ENCODE peak calls at places on chromosomes 7 and 10, in six cellular contexts. V is GM12878, S is GM23338, C is WTC11, T is K562, W is H1. R is an unnamed sample.

GRCh38 chr7:45446195-45446944 is 127.8 kb upstream of the ADCY1 start:
- DNase-seq in T (no peak), S (no peak), C (no peak), V (peak), W (no peak), R (no peak)

GRCh38 chr10:69494626-69495558 is 43.6 kb downstream of the TSPAN15 start:
- DNase-seq in W (no peak), T (no peak), S (no peak), V (no peak), C (no peak), R (no peak)

GRCh38 chr10:74488907-74489306 is 337.5 kb upstream of the KAT6B start:
- DNase-seq in W (no peak), V (no peak), T (no peak), S (no peak), C (no peak), R (no peak)

GRCh38 chr7:99860281-99861127 is 16.3 kb downstream of the OR2AE1 start:
- DNase-seq in V (no peak), C (no peak), S (no peak), T (no peak), W (no peak), R (peak)

GRCh38 chr7:191105-192034 is 1.0 kb upstream of the FAM20C start:
- DNase-seq in S (no peak), W (no peak), V (no peak), T (peak), C (no peak), R (no peak)

GRCh38 chr10:32055478-32056135 is 618 bp downstream of the KIF5B start:
- DNase-seq in T (peak), C (peak), V (no peak), W (no peak), S (peak), R (peak)

GRCh38 chr7:112550468-112551060 is 69.8 kb downstream of the LSMEM1 start:
- DNase-seq in T (peak), V (peak), S (peak), C (no peak), W (no peak), R (peak)

GRCh38 chr7:45578022-45578421 is 3.9 kb downstream of the ADCY1 start:
- DNase-seq in V (no peak), T (no peak), W (no peak), C (no peak), S (no peak), R (no peak)

GRCh38 chr10:11697718-11698527 is 44.3 kb upstream of the ECHDC3 start:
- DNase-seq in C (no peak), S (no peak), T (no peak), V (peak), W (no peak), R (peak)

GRCh38 chr10:72567421-72567820 is 58.5 kb downstream of the MICU1 start:
- DNase-seq in S (no peak), T (no peak), W (no peak), C (no peak), V (no peak), R (no peak)

GRCh38 chr7:95011156-95011928 is 103.9 kb downstream of the PPP1R9A start:
- DNase-seq in S (no peak), C (no peak), V (no peak), T (no peak), W (no peak), R (no peak)

GRCh38 chr7:151304856-151305255 is 36.8 kb upstream of the NUB1 start:
- DNase-seq in S (peak), C (no peak), W (peak), T (peak), V (no peak), R (no peak)

GRCh38 chr7:34096135-34096775 is 190.9 kb downstream of the BMPER start:
- DNase-seq in S (no peak), C (no peak), T (no peak), V (no peak), W (no peak), R (no peak)

GRCh38 chr7:158933468-158934139 is 77.2 kb downstream of the DYNC2I1 start:
- DNase-seq in C (no peak), V (no peak), S (no peak), T (no peak), W (no peak), R (no peak)

GRCh38 chr10:96025566-96025965 is 17.8 kb upstream of the CCNJ start:
- DNase-seq in W (no peak), C (peak), S (peak), T (peak), V (no peak), R (peak)

GRCh38 chr10:85612378-85612775 is 754.2 kb downstream of the GRID1 start:
- DNase-seq in V (peak), W (no peak), C (no peak), T (no peak), S (no peak), R (no peak)

GRCh38 chr7:37354661-37355131 is 94.0 kb downstream of the ELMO1 start:
- DNase-seq in W (no peak), C (peak), V (no peak), T (peak), S (no peak), R (no peak)

GRCh38 chr7:98119257-98119918 is 12.7 kb downstream of the LMTK2 start:
- DNase-seq in T (no peak), C (no peak), W (no peak), S (no peak), V (no peak), R (peak)

GRCh38 chr10:118528426-118528825 is 67.0 kb downstream of the PRLHR start:
- DNase-seq in V (no peak), T (no peak), S (no peak), C (no peak), W (no peak), R (no peak)

GRCh38 chr10:69807696-69808095 is 6.0 kb downstream of the COL13A1 start:
- DNase-seq in W (no peak), T (peak), C (no peak), S (peak), V (no peak), R (no peak)

GRCh38 chr10:110323503-110323902 is 18.8 kb upstream of the SMNDC1 start:
- DNase-seq in C (no peak), W (no peak), S (no peak), V (no peak), T (no peak), R (no peak)

GRCh38 chr7:157335991-157336382 is 817 bp upstream of the DNAJB6 start:
- DNase-seq in S (peak), W (no peak), C (no peak), V (no peak), T (no peak), R (no peak)

GRCh38 chr7:105849122-105849855 is 27.1 kb downstream of the ATXN7L1 start:
- DNase-seq in S (peak), C (peak), V (peak), T (no peak), W (peak), R (peak)

GRCh38 chr10:62381385-62382102 is 7.4 kb downstream of the ZNF365 start:
- DNase-seq in T (no peak), S (no peak), C (no peak), V (no peak), W (no peak), R (no peak)

GRCh38 chr7:92727755-92728154 is 108.6 kb downstream of the CDK6 start:
- DNase-seq in V (no peak), S (no peak), T (no peak), W (no peak), C (no peak), R (no peak)

GRCh38 chr10:33897255-33897893 is 562.9 kb upstream of the NRP1 start:
- DNase-seq in V (no peak), T (no peak), C (no peak), W (no peak), S (no peak), R (no peak)

GRCh38 chr10:125162181-125162906 is 2.0 kb upstream of the CTBP2 start:
- DNase-seq in S (peak), C (peak), V (no peak), W (no peak), T (no peak), R (no peak)

GRCh38 chr10:6877351-6878066 is 297.4 kb upstream of the PRKCQ start:
- DNase-seq in V (no peak), S (no peak), C (no peak), T (no peak), W (no peak), R (no peak)

GRCh38 chr10:125128397-125129075 is 31.8 kb downstream of the CTBP2 start:
- DNase-seq in S (no peak), V (no peak), W (no peak), T (no peak), C (no peak), R (no peak)

DNA sequence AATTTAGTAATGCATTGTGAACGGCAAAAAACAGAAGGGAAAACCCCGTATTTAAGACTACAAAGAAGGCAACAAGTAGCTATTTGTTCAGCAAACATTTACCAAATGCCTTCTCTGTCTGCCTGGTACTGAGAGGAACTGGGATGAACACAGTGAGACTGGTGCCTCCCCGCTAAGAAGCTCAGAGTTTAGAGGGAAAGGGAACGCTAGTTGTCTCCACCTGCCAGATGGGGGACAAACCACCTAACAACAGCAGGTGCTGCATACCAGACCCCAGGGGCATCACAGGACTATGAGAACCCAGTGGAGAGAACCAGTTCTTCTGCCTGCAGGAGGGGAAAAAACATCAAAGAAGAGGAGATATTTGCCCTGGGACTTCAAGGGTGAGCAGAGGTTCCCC is 147.1 kb downstream of the SLC25A13 start:
- DNase-seq in V (no peak), S (peak), W (no peak), T (no peak), C (peak), R (peak)
- TF ChIP-seq CREB1 in V (no peak), S (no peak), W (no peak), T (no peak), C (no peak), R (no peak)

GRCh38 chr10:27319752-27320561 is 79.4 kb upstream of the ACBD5 start:
- DNase-seq in S (peak), V (no peak), C (peak), W (no peak), T (peak), R (no peak)
- TF ChIP-seq CREB1 in S (no peak), V (no peak), C (no peak), W (no peak), T (no peak), R (no peak)

GRCh38 chr10:13437026-13437555 is 89.0 kb upstream of the SEPHS1 start:
- DNase-seq in S (no peak), W (no peak), V (no peak), C (no peak), T (no peak), R (no peak)

GRCh38 chr10:13441476-13441875 is 87.3 kb downstream of the BEND7 start:
- DNase-seq in W (no peak), V (no peak), S (no peak), C (no peak), T (no peak), R (no peak)

GRCh38 chr10:13439313-13439712 is 89.5 kb downstream of the BEND7 start:
- DNase-seq in T (peak), S (no peak), W (no peak), C (no peak), V (no peak), R (no peak)

GRCh38 chr10:13440709-13441061 is 88.1 kb downstream of the BEND7 start:
- DNase-seq in V (no peak), C (no peak), W (no peak), S (no peak), T (no peak), R (no peak)

DNA sequence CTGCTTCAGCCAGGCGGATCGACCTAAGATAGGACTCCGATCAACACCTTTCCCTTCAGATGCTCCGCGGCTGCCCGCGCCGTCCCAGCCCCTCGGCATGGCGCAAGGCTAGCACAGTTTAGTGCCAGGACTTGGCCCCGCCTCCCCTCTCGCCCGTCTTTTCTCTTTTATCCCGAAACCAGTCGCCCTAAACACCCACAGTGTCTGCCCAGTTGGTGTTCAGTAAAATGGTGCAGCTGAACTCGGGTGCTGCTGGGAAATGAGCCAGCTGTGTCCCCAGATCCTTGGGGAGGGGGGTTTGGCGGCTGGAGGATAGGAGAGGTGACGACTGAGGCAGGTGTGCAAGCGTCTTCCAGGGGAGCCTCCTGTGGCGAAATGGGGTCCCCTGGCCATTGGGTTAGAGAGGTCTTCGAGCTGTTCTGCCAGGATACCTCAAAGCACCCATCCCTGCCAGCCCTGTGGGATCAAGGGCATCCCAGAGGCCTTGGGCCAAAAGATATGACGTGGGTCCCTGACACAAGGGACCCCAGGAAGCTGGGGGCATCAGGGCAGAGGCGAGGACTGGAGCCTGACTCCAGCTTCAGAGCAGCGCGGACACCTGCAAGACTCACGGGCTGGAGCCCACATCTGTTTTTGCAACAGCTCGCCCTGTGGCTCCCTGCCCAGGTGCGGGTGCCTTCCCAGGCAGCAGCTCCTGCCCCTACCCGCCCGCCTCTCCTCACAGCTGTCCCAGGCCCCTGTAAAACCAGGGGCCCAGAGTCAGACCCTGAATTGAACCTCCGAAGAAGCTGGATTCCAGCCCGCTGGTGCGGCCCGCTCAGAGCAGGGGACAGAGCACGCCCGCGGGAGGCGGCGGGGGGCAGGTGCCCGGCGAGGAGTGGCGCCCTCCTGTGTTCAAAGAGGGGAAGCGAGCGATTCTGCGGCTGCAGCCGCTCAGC is 88.8 kb downstream of the BEND7 start:
- DNase-seq in C (peak), T (peak), V (no peak), S (peak), W (no peak), R (peak)
- TF ChIP-seq CREB1 in C (no peak), T (no peak), V (no peak), S (no peak), W (no peak), R (no peak)

DNA sequence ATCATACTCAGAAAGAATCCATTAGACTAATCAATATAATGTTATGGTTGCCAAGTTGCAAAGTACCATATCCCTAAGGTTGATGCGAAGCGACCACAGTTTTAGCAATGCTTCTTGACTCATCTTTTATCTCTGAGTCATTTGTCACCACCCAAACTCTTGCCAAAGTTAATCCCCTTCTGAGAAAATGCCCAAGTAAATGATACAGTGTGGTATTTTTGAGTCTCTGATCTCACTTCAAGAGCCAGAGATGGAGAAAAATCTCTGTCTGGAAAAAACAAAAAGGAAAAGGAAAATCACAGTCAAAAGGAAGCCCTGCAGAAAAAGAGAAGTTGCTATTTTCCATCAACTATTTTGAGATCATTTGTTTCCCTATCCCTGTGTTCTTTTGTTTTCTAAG is 26.7 kb upstream of the OTUD1 start:
- DNase-seq in V (no peak), C (no peak), S (no peak), T (no peak), W (no peak), R (no peak)
- TF ChIP-seq CREB1 in V (no peak), C (no peak), S (no peak), T (no peak), W (no peak), R (no peak)

DNA sequence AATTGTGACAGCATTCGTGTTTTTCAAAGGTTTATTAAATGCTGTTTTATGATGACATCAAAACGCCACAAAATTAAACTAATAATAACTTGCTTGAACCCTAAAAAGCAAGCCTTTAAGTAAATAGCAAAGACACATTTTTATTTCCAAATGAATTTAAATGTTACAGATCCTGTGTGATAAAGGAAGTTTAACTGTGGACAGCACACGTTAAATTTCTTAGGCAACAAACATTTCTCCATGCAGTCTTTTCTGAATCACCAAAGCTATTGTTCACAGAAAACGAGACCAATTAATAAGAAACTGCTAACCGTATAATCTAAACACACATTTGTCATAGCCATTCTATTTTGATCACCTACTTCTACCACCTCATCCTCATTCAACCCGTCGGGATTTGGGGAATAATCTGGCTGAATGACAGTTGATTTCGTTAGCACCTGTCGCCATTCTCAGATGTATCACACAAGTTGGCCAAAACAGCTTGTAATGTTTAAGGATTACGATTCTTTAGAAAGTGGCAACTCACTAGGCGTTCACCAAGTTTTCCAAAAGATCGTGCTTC is 1.3 kb downstream of the EZH2 start:
- DNase-seq in W (no peak), T (peak), S (no peak), V (no peak), C (no peak), R (no peak)
- TF ChIP-seq CREB1 in W (no peak), T (no peak), S (no peak), V (no peak), C (no peak), R (no peak)

DNA sequence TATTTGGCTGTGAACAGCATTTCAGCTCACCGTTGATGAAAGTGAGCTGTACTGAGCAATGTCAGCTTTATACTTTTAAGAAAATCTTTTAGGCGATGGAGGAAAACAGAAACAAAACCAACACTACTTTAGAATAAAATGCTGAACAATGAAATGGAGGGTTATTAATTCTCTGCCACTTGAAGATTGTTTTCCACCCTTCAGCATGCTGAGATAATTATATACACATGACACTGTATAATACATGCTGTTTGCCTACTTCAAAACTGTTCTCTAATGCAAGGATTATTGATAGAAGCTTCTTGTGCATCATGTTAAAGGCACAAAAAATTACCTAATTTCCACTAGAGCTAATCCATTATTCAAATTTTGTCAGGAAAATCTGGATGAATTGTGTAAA is 66.8 kb downstream of the CACNA2D1 start:
- DNase-seq in C (no peak), T (no peak), W (no peak), S (no peak), V (no peak), R (no peak)
- TF ChIP-seq CREB1 in C (no peak), T (no peak), W (no peak), S (no peak), V (no peak), R (no peak)

GRCh38 chr7:2266911-2267310 is 24.9 kb downstream of the NUDT1 start:
- DNase-seq in C (no peak), T (no peak), S (no peak), V (no peak), W (no peak), R (no peak)
- TF ChIP-seq CREB1 in C (no peak), T (no peak), S (no peak), V (no peak), W (no peak), R (no peak)

DNA sequence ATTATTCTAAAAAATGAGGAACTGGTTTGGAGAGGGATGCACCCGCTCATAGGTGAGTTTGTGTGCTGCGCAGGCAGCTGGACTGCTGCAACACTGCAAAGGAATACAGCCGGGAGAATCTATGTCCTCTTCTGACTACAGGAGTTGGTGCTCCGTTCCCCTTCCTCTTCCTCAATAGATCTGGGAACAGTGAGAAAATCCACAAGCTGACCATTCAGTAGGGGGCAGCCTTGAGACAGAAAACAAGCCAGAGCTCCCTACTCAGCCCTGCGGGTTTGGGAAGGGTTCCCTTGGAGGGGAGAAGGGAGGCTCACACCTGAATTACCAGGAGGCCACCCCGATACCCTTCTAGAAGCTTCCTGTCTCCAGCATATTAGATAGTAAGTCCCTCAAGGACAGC is 87.3 kb upstream of the FOXI2 start:
- DNase-seq in S (peak), W (peak), C (peak), V (no peak), T (peak), R (peak)
- TF ChIP-seq CREB1 in S (no peak), W (no peak), C (no peak), V (no peak), T (no peak), R (no peak)

GRCh38 chr7:16985621-16986020 is 103.8 kb upstream of the AGR3 start:
- DNase-seq in T (no peak), C (no peak), V (no peak), W (no peak), S (no peak), R (no peak)

GRCh38 chr7:16984346-16984745 is 102.6 kb upstream of the AGR3 start:
- DNase-seq in V (no peak), S (no peak), C (no peak), T (no peak), W (no peak), R (no peak)

GRCh38 chr7:16989883-16990413 is 108.2 kb upstream of the AGR3 start:
- DNase-seq in C (no peak), W (no peak), S (no peak), T (no peak), V (no peak), R (peak)

GRCh38 chr7:16982640-16983103 is 100.9 kb upstream of the AGR3 start:
- DNase-seq in W (no peak), C (no peak), T (peak), S (peak), V (no peak), R (peak)

GRCh38 chr7:16986775-16987174 is 105.0 kb upstream of the AGR3 start:
- DNase-seq in W (no peak), S (no peak), V (no peak), T (no peak), C (no peak), R (no peak)
- TF ChIP-seq CREB1 in W (no peak), S (no peak), V (no peak), T (no peak), C (no peak), R (no peak)